ENCODE peak calls at places on chromosomes 5 and 9, in six cellular contexts. D, K, A, L, W and T are unnamed samples.

GRCh38 chr9:130118841-130119520 is 53.2 kb upstream of the NCS1 start:
- DNase-seq in L (no peak), D (peak; percentile 91), W (peak; percentile 80), K (no peak), A (no peak), T (no peak)

GRCh38 chr5:95870105-95870672 is 47.7 kb upstream of the GLRX start:
- DNase-seq in K (no peak), D (no peak), A (no peak), L (no peak), W (peak; percentile 86), T (no peak)

GRCh38 chr9:96884443-96884842 is 30.1 kb upstream of the ZNF782 start:
- DNase-seq in K (peak; percentile 26), W (peak; percentile 81), L (no peak), A (no peak), D (no peak), T (no peak)

GRCh38 chr9:106799146-106799545 is 63.8 kb upstream of the ZNF462 start:
- DNase-seq in K (peak; percentile 87), A (no peak), L (no peak), W (peak; percentile 92), D (no peak), T (no peak)

GRCh38 chr9:93155716-93156474 is 21.8 kb upstream of the NINJ1 start:
- DNase-seq in K (no peak), L (no peak), A (no peak), D (no peak), W (no peak), T (no peak)

GRCh38 chr5:178110511-178110910 is 2.8 kb upstream of the N4BP3 start:
- DNase-seq in D (no peak), A (no peak), W (no peak), K (no peak), L (no peak), T (no peak)

GRCh38 chr5:82092-82491 is 9.9 kb upstream of the PLEKHG4B start:
- DNase-seq in K (peak; percentile 32), W (peak; percentile 80), D (no peak), L (no peak), A (no peak), T (no peak)

GRCh38 chr5:172541764-172542120 is 87.4 kb upstream of the SH3PXD2B start:
- DNase-seq in A (no peak), K (no peak), D (no peak), L (no peak), W (no peak), T (no peak)

GRCh38 chr5:38110130-38110529 is 148.2 kb upstream of the EGFLAM start:
- DNase-seq in D (no peak), L (no peak), W (no peak), A (no peak), K (no peak), T (no peak)

GRCh38 chr9:109488791-109489492 is 9.2 kb downstream of the PTPN3 start:
- DNase-seq in D (no peak), K (no peak), L (no peak), A (no peak), W (no peak), T (no peak)

GRCh38 chr9:4116708-4117460 is 183.0 kb downstream of the GLIS3 start:
- DNase-seq in D (no peak), A (no peak), K (peak; percentile 71), W (no peak), L (no peak), T (no peak)

GRCh38 chr5:150481708-150481965 is 26.3 kb upstream of the NDST1 start:
- DNase-seq in L (no peak), D (no peak), W (no peak), K (no peak), A (no peak), T (no peak)

GRCh38 chr5:5221731-5222130 is 81.6 kb downstream of the ADAMTS16 start:
- DNase-seq in K (peak; percentile 0), L (no peak), W (peak; percentile 85), A (no peak), D (no peak), T (no peak)

GRCh38 chr9:130072515-130073235 is 19.0 kb downstream of the GPR107 start:
- DNase-seq in L (no peak), W (peak; percentile 43), D (no peak), A (no peak), K (peak; percentile 46), T (no peak)

GRCh38 chr5:147508711-147509040 is 1.2 kb downstream of the DPYSL3 start:
- DNase-seq in L (no peak), K (peak; percentile 13), A (no peak), W (no peak), D (no peak), T (no peak)

GRCh38 chr5:53035868-53036381 is 46.8 kb downstream of the ITGA2 start:
- DNase-seq in L (no peak), A (no peak), W (peak; percentile 65), K (no peak), D (peak; percentile 9), T (no peak)

GRCh38 chr9:120742951-120743416 is 28.7 kb upstream of the MEGF9 start:
- DNase-seq in W (peak; percentile 27), D (peak; percentile 29), K (peak; percentile 42), L (no peak), A (no peak), T (peak; percentile 5)

GRCh38 chr5:437281-437771 is 5.7 kb upstream of the EXOC3 start:
- DNase-seq in D (no peak), L (no peak), A (no peak), W (no peak), K (no peak), T (no peak)

GRCh38 chr9:112360047-112360804 is 19.7 kb upstream of the HSDL2 start:
- DNase-seq in A (no peak), D (no peak), L (no peak), W (peak; percentile 73), K (no peak), T (no peak)

GRCh38 chr5:113166285-113166684 is 189.7 kb downstream of the DCP2 start:
- DNase-seq in W (peak; percentile 86), D (no peak), L (no peak), A (no peak), K (peak; percentile 74), T (no peak)

GRCh38 chr9:3968891-3969290 is 331.0 kb downstream of the GLIS3 start:
- DNase-seq in A (peak; percentile 31), L (no peak), D (no peak), W (peak; percentile 76), K (no peak), T (no peak)

GRCh38 chr5:157564149-157564711 is 11.3 kb downstream of the ADAM19 start:
- DNase-seq in W (peak; percentile 59), A (no peak), D (peak; percentile 71), L (no peak), K (no peak), T (no peak)

GRCh38 chr9:972512-973294 is 3.8 kb upstream of the DMRT3 start:
- DNase-seq in W (no peak), D (no peak), K (no peak), L (no peak), A (no peak), T (no peak)

GRCh38 chr9:973295-973842 is 3.1 kb upstream of the DMRT3 start:
- DNase-seq in A (no peak), K (no peak), L (no peak), D (no peak), W (no peak), T (no peak)

GRCh38 chr9:975740-976257 is 656 bp upstream of the DMRT3 start:
- DNase-seq in A (no peak), K (no peak), D (no peak), W (no peak), L (no peak), T (no peak)

GRCh38 chr9:974993-975739 is 1.3 kb upstream of the DMRT3 start:
- DNase-seq in W (no peak), A (no peak), K (no peak), D (no peak), L (no peak), T (no peak)

DNA sequence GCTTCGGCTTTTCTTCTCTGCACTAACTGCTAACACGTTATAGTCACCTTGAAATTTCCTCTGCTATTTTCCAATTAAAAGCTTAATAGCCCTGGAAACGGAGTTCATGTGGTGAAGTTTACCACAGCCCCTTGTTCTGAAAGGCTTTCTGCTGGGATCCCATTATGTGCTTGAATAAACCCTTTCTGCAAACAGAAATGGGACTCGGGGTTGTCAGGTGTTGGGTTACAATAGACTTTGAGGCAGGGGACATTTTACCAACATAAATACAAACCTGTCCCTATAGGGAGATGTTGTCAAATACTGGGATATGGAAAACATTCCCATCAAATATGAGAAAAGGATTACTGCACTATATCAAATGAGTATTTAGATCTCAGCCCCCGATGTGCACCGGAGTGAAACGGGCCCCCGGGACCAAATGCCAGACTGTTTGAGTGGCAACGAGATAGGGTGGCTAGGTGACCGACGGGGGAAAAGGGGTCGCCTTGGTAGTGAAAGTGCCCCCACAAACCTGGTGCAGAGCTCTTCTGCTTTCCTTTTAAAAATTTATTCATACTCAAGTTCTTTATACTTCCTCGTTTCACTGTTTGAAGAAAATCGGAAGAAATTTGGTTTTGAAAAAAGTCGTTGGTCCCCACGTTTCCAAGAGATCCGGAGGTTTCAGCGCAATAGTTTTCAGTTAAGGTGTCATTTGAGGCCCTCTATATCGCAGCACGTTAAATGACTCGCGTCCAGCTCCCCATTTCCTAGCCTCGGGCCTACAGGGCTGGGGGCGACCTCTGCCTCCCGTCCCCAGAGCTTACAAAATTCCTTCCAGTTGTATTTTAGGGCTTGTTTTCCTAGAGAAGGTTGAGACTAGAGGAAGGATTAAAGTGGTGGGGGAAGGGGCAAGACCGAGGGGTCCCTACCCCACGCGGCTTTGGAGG is 2.1 kb upstream of the DMRT3 start:
- DNase-seq in L (no peak), K (no peak), W (no peak), A (no peak), D (no peak), T (no peak)
- H3K27me3 ChIP-seq in L (peaks cover 4% of the 10 kb centered on the region), K (peaks cover 100% of the 10 kb centered on the region), W (peaks cover 87% of the 10 kb centered on the region), A (peaks cover 24% of the 10 kb centered on the region), D (peaks cover 25% of the 10 kb centered on the region), T (peaks cover 40% of the 10 kb centered on the region)

GRCh38 chr9:110579763-110580255 is 268 bp upstream of the SVEP1 start:
- DNase-seq in A (no peak), W (peak; percentile 60), K (peak; percentile 73), L (no peak), D (no peak), T (no peak)

GRCh38 chr9:110578575-110578895 is 1.0 kb downstream of the SVEP1 start:
- DNase-seq in A (no peak), W (no peak), K (no peak), L (no peak), D (no peak), T (no peak)

GRCh38 chr9:110582156-110582555 is 2.6 kb upstream of the SVEP1 start:
- DNase-seq in K (peak; percentile 35), D (no peak), L (no peak), W (no peak), A (no peak), T (no peak)

GRCh38 chr9:110580850-110581249 is 1.3 kb upstream of the SVEP1 start:
- DNase-seq in D (no peak), W (peak; percentile 39), K (no peak), L (no peak), A (no peak), T (no peak)

GRCh38 chr9:110578896-110579752 is at the start of gene SVEP1:
- DNase-seq in W (peak; percentile 78), D (no peak), L (no peak), A (no peak), K (peak; percentile 75), T (no peak)
- H3K27me3 ChIP-seq in W (no peaks in the 10 kb centered on the region), D (peaks cover 81% of the 10 kb centered on the region), L (no peaks in the 10 kb centered on the region), A (no peaks in the 10 kb centered on the region), K (peaks cover 3% of the 10 kb centered on the region), T (no peaks in the 10 kb centered on the region)

GRCh38 chr9:89178162-89179120 is at the start of gene SHC3:
- DNase-seq in L (peak; percentile 77), D (peak; percentile 27), A (no peak), W (peak; percentile 81), K (peak; percentile 58), T (no peak)
- H3K27me3 ChIP-seq in L (no peaks in the 10 kb centered on the region), D (peaks cover 13% of the 10 kb centered on the region), A (peaks cover 7% of the 10 kb centered on the region), W (no peaks in the 10 kb centered on the region), K (peaks cover 65% of the 10 kb centered on the region), T (peaks cover 6% of the 10 kb centered on the region)

GRCh38 chr9:132176338-132176737 is 14.5 kb downstream of the NTNG2 start:
- DNase-seq in W (no peak), D (no peak), K (no peak), A (no peak), L (no peak), T (no peak)
- H3K27me3 ChIP-seq in W (no peaks in the 10 kb centered on the region), D (no peaks in the 10 kb centered on the region), K (no peaks in the 10 kb centered on the region), A (no peaks in the 10 kb centered on the region), L (no peaks in the 10 kb centered on the region), T (no peaks in the 10 kb centered on the region)